ENCODE peak calls at places on chromosomes 13 and 19, in five cellular contexts. One of them, this sample, is unnamed.
A peak's percentile ranks its signal among the peaks of the same experiment; 100 is the strongest.

GRCh38 chr19:7153008-7153407 is 83.5 kb downstream of the ZNF557 start:
- DNase-seq in heart right ventricle: no peak
- DNase-seq in colonic mucosa: no peak
- DNase-seq in right lobe of liver: no peak
- DNase-seq in neural progenitor cell: no peak
- DNase-seq in this sample: no peak

GRCh38 chr19:18507727-18508440 is 14.0 kb downstream of the ELL start:
- DNase-seq in heart right ventricle: peak; percentile 67
- DNase-seq in colonic mucosa: peak; percentile 50
- DNase-seq in right lobe of liver: peak; percentile 80
- DNase-seq in neural progenitor cell: no peak
- DNase-seq in this sample: no peak

GRCh38 chr19:54339646-54340358 is 840 bp upstream of the LILRA4 start:
- DNase-seq in heart right ventricle: no peak
- DNase-seq in colonic mucosa: no peak
- DNase-seq in right lobe of liver: peak; percentile 43
- DNase-seq in neural progenitor cell: no peak
- DNase-seq in this sample: no peak

GRCh38 chr19:54896036-54896435 is 9.9 kb upstream of the NCR1 start:
- DNase-seq in heart right ventricle: no peak
- DNase-seq in colonic mucosa: no peak
- DNase-seq in right lobe of liver: no peak
- DNase-seq in neural progenitor cell: no peak
- DNase-seq in this sample: no peak

GRCh38 chr13:36163303-36163702 is 32.1 kb upstream of the DCLK1 start:
- DNase-seq in heart right ventricle: no peak
- DNase-seq in colonic mucosa: no peak
- DNase-seq in right lobe of liver: no peak
- DNase-seq in neural progenitor cell: no peak
- DNase-seq in this sample: no peak

GRCh38 chr13:74110053-74110452 is 24.2 kb downstream of the KLF12 start:
- DNase-seq in heart right ventricle: peak; percentile 11
- DNase-seq in colonic mucosa: peak; percentile 45
- DNase-seq in right lobe of liver: no peak
- DNase-seq in neural progenitor cell: no peak
- DNase-seq in this sample: no peak

GRCh38 chr13:52399708-52400107 is 6.3 kb downstream of the THSD1 start:
- DNase-seq in heart right ventricle: no peak
- DNase-seq in colonic mucosa: no peak
- DNase-seq in right lobe of liver: no peak
- DNase-seq in neural progenitor cell: no peak
- DNase-seq in this sample: no peak

GRCh38 chr13:100520936-100521765 is 67.4 kb downstream of the GGACT start:
- DNase-seq in heart right ventricle: no peak
- DNase-seq in colonic mucosa: no peak
- DNase-seq in right lobe of liver: no peak
- DNase-seq in neural progenitor cell: peak; percentile 67
- DNase-seq in this sample: no peak

GRCh38 chr13:30341815-30342570 is 34.6 kb upstream of the KATNAL1 start:
- DNase-seq in heart right ventricle: peak; percentile 81
- DNase-seq in colonic mucosa: peak; percentile 62
- DNase-seq in right lobe of liver: peak; percentile 95
- DNase-seq in neural progenitor cell: no peak
- DNase-seq in this sample: no peak

DNA sequence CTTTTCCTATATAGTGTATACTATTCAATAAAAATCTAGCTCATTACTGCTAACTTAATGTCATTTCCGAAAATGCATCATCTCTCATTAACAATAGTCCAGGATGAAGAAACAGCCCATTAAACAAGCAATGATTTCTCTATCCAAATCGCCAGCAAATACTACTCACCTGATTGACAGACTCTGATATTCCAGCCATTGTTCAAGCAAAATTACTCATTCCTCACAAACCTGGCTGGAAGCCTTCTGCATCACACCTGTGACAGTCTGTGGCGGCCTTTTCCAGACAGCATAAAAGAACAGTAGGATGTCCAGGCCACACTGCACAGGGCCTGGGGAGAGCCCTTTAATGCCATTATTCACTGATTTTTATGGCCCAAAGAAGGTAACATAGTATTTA is 115.9 kb downstream of the ABCC4 start:
- DNase-seq in heart right ventricle: no peak
- DNase-seq in colonic mucosa: no peak
- DNase-seq in right lobe of liver: no peak
- DNase-seq in neural progenitor cell: no peak
- DNase-seq in this sample: no peak
- TF ChIP-seq CTCF in heart right ventricle: no peak
- TF ChIP-seq CTCF in colonic mucosa: no peak
- TF ChIP-seq CTCF in right lobe of liver: no peak
- TF ChIP-seq CTCF in neural progenitor cell: no peak
- TF ChIP-seq CTCF in this sample: no peak

DNA sequence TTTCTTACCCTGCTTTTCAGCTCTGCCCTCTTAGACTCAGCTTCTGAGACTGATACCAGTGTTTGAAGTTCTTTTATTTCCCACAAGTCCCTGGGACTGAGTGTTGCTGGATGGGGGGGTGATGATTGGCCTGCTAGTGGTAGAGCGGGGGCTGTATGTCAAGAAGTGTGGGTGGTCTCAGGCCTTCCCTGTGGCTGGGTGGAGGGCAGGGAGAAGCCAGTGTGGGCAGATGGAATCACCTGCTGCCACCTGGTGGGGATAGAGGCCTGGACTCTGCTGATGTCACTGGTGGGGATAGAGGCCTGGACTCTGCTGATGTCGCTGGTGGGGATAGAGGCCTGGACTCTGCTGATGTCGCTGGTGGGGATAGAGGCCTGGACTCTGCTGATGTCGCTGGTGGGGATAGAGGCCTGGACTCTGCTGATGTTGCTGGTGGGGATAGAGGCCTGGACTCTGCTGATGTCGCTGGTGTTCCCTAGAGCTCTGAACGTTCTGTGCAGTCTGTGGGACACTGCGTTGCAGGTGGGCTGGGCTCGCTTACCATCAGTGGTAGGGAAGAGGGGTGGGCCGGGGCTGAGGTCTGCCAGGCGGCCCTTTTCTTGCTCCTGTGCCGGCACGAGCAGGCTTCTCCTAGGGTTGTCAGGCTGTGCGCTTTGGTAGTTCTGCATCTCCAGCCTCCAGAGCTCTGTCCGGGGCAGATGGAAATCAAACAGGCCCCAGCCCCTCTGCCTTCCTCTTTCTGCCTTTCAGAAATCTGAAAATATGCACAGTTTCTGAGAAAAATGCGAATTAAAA is 101.3 kb downstream of the ARHGEF7 start:
- DNase-seq in heart right ventricle: peak; percentile 43
- DNase-seq in colonic mucosa: peak; percentile 33
- DNase-seq in right lobe of liver: peak; percentile 57
- DNase-seq in neural progenitor cell: peak; percentile 76
- DNase-seq in this sample: peak; percentile 43
- TF ChIP-seq CTCF in heart right ventricle: no peak
- TF ChIP-seq CTCF in colonic mucosa: no peak
- TF ChIP-seq CTCF in right lobe of liver: peak; percentile 46
- TF ChIP-seq CTCF in neural progenitor cell: peak; percentile 62
- TF ChIP-seq CTCF in this sample: peak; percentile 19

GRCh38 chr13:55566334-55566733 is 1574.4 kb upstream of the PRR20A start:
- DNase-seq in heart right ventricle: no peak
- DNase-seq in colonic mucosa: no peak
- DNase-seq in right lobe of liver: no peak
- DNase-seq in neural progenitor cell: no peak
- DNase-seq in this sample: no peak
- TF ChIP-seq CTCF in heart right ventricle: no peak
- TF ChIP-seq CTCF in colonic mucosa: no peak
- TF ChIP-seq CTCF in right lobe of liver: no peak
- TF ChIP-seq CTCF in neural progenitor cell: no peak
- TF ChIP-seq CTCF in this sample: no peak

GRCh38 chr19:46825731-46826055 is 25.0 kb downstream of the AP2S1 start:
- DNase-seq in heart right ventricle: no peak
- DNase-seq in colonic mucosa: no peak
- DNase-seq in right lobe of liver: no peak
- DNase-seq in neural progenitor cell: no peak
- DNase-seq in this sample: no peak
- TF ChIP-seq CTCF in heart right ventricle: no peak
- TF ChIP-seq CTCF in colonic mucosa: no peak
- TF ChIP-seq CTCF in right lobe of liver: no peak
- TF ChIP-seq CTCF in neural progenitor cell: no peak
- TF ChIP-seq CTCF in this sample: no peak

GRCh38 chr19:49447485-49448431 is 3.9 kb downstream of the PIH1D1 start:
- DNase-seq in heart right ventricle: no peak
- DNase-seq in colonic mucosa: peak; percentile 50
- DNase-seq in right lobe of liver: peak; percentile 54
- DNase-seq in neural progenitor cell: peak; percentile 57
- DNase-seq in this sample: no peak

GRCh38 chr19:49443366-49444099 is 2.2 kb upstream of the SLC17A7 start:
- DNase-seq in heart right ventricle: peak; percentile 96
- DNase-seq in colonic mucosa: peak; percentile 95
- DNase-seq in right lobe of liver: peak; percentile 94
- DNase-seq in neural progenitor cell: peak; percentile 99
- DNase-seq in this sample: peak; percentile 95

GRCh38 chr19:49442793-49443365 is 1.6 kb upstream of the SLC17A7 start:
- DNase-seq in heart right ventricle: peak; percentile 96
- DNase-seq in colonic mucosa: peak; percentile 96
- DNase-seq in right lobe of liver: peak; percentile 97
- DNase-seq in neural progenitor cell: peak; percentile 99
- DNase-seq in this sample: peak; percentile 88

GRCh38 chr19:49448432-49448786 is 3.2 kb downstream of the PIH1D1 start:
- DNase-seq in heart right ventricle: no peak
- DNase-seq in colonic mucosa: no peak
- DNase-seq in right lobe of liver: no peak
- DNase-seq in neural progenitor cell: no peak
- DNase-seq in this sample: no peak

GRCh38 chr19:49445997-49446396 is 4.7 kb upstream of the SLC17A7 start:
- DNase-seq in heart right ventricle: no peak
- DNase-seq in colonic mucosa: no peak
- DNase-seq in right lobe of liver: no peak
- DNase-seq in neural progenitor cell: no peak
- DNase-seq in this sample: no peak
- TF ChIP-seq CTCF in heart right ventricle: no peak
- TF ChIP-seq CTCF in colonic mucosa: no peak
- TF ChIP-seq CTCF in right lobe of liver: no peak
- TF ChIP-seq CTCF in neural progenitor cell: no peak
- TF ChIP-seq CTCF in this sample: no peak

GRCh38 chr13:37956536-37956935 is 87.0 kb upstream of the TRPC4 start:
- DNase-seq in heart right ventricle: no peak
- DNase-seq in colonic mucosa: no peak
- DNase-seq in right lobe of liver: no peak
- DNase-seq in neural progenitor cell: no peak
- DNase-seq in this sample: no peak

GRCh38 chr13:37966266-37966665 is 96.7 kb upstream of the TRPC4 start:
- DNase-seq in heart right ventricle: no peak
- DNase-seq in colonic mucosa: no peak
- DNase-seq in right lobe of liver: no peak
- DNase-seq in neural progenitor cell: no peak
- DNase-seq in this sample: no peak

GRCh38 chr13:37959284-37959683 is 89.7 kb upstream of the TRPC4 start:
- DNase-seq in heart right ventricle: no peak
- DNase-seq in colonic mucosa: no peak
- DNase-seq in right lobe of liver: no peak
- DNase-seq in neural progenitor cell: no peak
- DNase-seq in this sample: no peak

GRCh38 chr13:37960427-37960826 is 90.9 kb upstream of the TRPC4 start:
- DNase-seq in heart right ventricle: no peak
- DNase-seq in colonic mucosa: no peak
- DNase-seq in right lobe of liver: no peak
- DNase-seq in neural progenitor cell: no peak
- DNase-seq in this sample: no peak
- TF ChIP-seq CTCF in heart right ventricle: no peak
- TF ChIP-seq CTCF in colonic mucosa: no peak
- TF ChIP-seq CTCF in right lobe of liver: peak; percentile 8
- TF ChIP-seq CTCF in neural progenitor cell: peak; percentile 42
- TF ChIP-seq CTCF in this sample: no peak

GRCh38 chr19:35155441-35155840 is 906 bp downstream of the FXYD5 start:
- DNase-seq in heart right ventricle: no peak
- DNase-seq in colonic mucosa: no peak
- DNase-seq in right lobe of liver: no peak
- DNase-seq in neural progenitor cell: no peak
- DNase-seq in this sample: no peak

GRCh38 chr19:35151273-35152065 is 3.1 kb upstream of the FXYD5 start:
- DNase-seq in heart right ventricle: no peak
- DNase-seq in colonic mucosa: no peak
- DNase-seq in right lobe of liver: no peak
- DNase-seq in neural progenitor cell: no peak
- DNase-seq in this sample: no peak

GRCh38 chr19:35154535-35155406 is at the start of gene FXYD5:
- DNase-seq in heart right ventricle: peak; percentile 78
- DNase-seq in colonic mucosa: peak; percentile 72
- DNase-seq in right lobe of liver: peak; percentile 64
- DNase-seq in neural progenitor cell: peak; percentile 72
- DNase-seq in this sample: peak; percentile 80

GRCh38 chr19:35155981-35156672 is 1.6 kb downstream of the FXYD5 start:
- DNase-seq in heart right ventricle: no peak
- DNase-seq in colonic mucosa: no peak
- DNase-seq in right lobe of liver: no peak
- DNase-seq in neural progenitor cell: no peak
- DNase-seq in this sample: no peak

DNA sequence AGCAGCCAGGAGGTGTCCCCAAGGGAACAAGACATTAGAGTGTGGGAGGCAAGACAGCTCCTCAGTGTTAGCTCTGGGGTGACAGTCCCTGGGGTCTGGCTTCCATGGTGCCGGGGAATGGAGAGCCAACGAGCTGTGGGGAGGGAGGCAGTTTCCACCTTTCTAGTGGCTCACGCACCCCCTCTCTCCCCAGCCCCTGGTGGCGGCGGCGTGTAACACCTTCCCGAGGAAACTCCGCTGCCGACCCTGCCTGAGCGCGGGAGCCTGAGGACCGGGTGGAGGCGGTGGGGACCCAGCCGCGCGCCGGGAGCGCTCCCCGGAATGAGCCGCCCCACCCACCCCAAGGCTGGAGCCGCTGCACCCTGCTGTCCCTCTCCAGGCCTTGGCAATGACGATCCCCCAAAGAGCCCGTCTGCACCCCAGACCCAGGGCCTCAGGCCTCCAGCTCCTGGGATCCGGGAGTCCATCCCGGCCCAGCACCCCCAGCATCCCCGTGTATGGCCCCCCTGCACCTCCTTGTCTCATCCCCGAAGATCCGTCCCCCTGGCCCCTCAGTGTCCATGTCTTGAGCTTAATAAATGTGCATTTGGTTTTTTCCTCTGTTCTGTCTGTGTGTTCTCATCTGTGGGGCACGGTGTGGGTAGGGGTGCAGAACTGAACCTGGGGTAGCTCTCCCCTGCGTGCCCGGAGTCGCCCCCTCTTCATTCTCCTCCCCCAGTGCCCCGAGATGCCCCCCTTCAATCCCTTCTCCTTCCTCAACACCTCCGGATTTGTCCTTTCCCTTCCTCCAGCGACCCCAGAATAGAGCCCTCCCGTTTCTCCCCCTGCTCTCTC is 617 bp upstream of the FXYD5 start:
- DNase-seq in heart right ventricle: no peak
- DNase-seq in colonic mucosa: peak; percentile 50
- DNase-seq in right lobe of liver: no peak
- DNase-seq in neural progenitor cell: peak; percentile 79
- DNase-seq in this sample: peak; percentile 82
- TF ChIP-seq CTCF in heart right ventricle: peak; percentile 16
- TF ChIP-seq CTCF in colonic mucosa: peak; percentile 39
- TF ChIP-seq CTCF in right lobe of liver: peak; percentile 36
- TF ChIP-seq CTCF in neural progenitor cell: peak; percentile 68
- TF ChIP-seq CTCF in this sample: peak; percentile 44